ENCODE peak calls at places on chromosomes 6 and 20, in four cellular contexts. F, N, L and Z are unnamed samples.

GRCh38 chr20:24778585-24779031 is 170.5 kb upstream of the CST7 start:
- DNase-seq in N (no peak), F (no peak), L (no peak), Z (no peak)

GRCh38 chr6:38169826-38170526 is 350.4 kb downstream of the ZFAND3 start:
- DNase-seq in N (no peak), F (no peak), L (no peak), Z (no peak)

GRCh38 chr6:443621-444175 is 52.1 kb downstream of the IRF4 start:
- DNase-seq in F (no peak), N (no peak), L (no peak), Z (no peak)

GRCh38 chr20:9458075-9458818 is 56.1 kb upstream of the LAMP5 start:
- DNase-seq in L (no peak), N (peak), F (peak), Z (no peak)

GRCh38 chr6:35725721-35726438 is 11.0 kb upstream of the ARMC12 start:
- DNase-seq in N (peak), L (no peak), F (peak), Z (peak)

GRCh38 chr20:45058168-45058850 is 42.6 kb downstream of the KCNS1 start:
- DNase-seq in N (no peak), F (no peak), L (no peak), Z (no peak)

GRCh38 chr6:128417698-128418097 is 102.7 kb downstream of the PTPRK start:
- DNase-seq in N (peak), L (no peak), F (peak), Z (no peak)

GRCh38 chr20:63977392-63978276 is 1.8 kb downstream of the SAMD10 start:
- DNase-seq in F (peak), L (no peak), N (peak), Z (peak)

GRCh38 chr6:14857501-14857900 is 388.4 kb upstream of the JARID2 start:
- DNase-seq in N (no peak), L (no peak), F (no peak), Z (peak)

GRCh38 chr6:5287205-5287965 is 26.1 kb downstream of the FARS2 start:
- DNase-seq in F (peak), L (peak), N (peak), Z (no peak)

GRCh38 chr20:33377366-33377765 is 24.0 kb downstream of the CDK5RAP1 start:
- DNase-seq in L (no peak), N (no peak), F (no peak), Z (no peak)

DNA sequence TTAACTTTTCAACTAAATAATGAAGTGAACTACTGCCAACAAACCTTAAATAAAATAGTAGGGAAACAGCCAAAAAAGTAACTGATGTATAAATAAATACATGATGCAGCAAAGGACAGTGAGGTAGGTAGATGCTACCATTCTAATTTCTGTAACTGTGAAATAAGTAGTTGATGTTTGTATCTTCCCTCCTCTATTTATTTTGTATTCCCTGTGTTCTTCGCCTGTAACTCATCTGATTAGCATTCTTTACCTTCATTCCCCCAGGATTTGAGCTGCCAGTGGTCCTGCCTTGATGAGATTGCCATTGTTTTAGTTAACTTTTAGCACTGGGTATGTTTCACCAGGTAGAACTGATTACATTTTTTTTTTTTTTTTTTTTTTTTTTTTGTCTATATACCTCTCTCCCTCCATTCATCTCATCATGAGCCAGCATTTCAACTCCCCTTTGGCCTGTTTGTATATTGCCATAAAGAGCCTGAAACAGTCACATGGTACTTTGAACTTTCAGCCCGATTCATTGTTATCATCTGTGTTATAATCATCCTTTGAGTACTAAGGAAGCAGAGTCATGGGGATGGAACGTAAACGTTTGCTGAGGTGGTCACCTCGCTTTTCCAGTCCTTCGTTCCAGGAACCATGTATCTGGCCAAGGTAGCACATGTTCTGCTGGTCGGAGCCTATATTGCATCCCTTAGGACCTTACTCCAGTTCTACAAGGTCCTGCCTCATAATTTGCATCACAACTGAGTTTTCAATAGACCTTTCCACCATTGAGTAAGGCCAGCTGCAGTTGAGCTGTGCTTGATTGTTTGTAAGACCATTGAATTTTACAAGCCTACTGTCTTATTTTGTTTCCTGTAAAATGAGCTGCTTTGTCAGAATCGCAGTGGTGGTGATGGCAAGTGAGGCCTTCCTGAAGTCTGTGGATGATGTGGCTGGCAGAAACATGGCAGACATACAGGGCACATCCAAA is 107.6 kb downstream of the JAG1 start:
- DNase-seq in F (peak), N (peak), L (no peak), Z (no peak)
- TF ChIP-seq CTCF in F (no peak), N (no peak), L (no peak), Z (no peak)

DNA sequence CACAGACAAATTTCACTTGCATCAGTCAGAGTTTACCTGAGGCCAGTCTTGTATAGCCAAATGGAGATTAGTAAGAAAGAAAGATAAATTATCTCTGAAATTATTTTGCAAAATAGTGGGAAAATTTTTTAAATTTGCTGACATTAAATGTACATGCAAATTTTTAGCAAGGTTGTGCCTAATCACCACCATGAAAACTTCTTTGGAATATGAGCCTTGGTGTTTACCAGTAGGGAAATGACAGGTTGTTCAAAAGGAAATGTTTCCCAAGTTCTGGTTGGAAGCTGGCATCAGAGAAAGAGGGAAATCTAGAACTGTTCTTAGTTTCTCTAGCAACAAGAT is 34.4 kb upstream of the LOC128125822 start:
- DNase-seq in N (no peak), F (no peak), L (no peak), Z (no peak)
- TF ChIP-seq CTCF in N (no peak), F (no peak), L (no peak), Z (no peak)

GRCh38 chr6:151546941-151547659 is 53.3 kb downstream of the CCDC170 start:
- DNase-seq in N (no peak), L (no peak), F (no peak), Z (no peak)
- TF ChIP-seq CTCF in N (no peak), L (peak), F (no peak), Z (no peak)

DNA sequence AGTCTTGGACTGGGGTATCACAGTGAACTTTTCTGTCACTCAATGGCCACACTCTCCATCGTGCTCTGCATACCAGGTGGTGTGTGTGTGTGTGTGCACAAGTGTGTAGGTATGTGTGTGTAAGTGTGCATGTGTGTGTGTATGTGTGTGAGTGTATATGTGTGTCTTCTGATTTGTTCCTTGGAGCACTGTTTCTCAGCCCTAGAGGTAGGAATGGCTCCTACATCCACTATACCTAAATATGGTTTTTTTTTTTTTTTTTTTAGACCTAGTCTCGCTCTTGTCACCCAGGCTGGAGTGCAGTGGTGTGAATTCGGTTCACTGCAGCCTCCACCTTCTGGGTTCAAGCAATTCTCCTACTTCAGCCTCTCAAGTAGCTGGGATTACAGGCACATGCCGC is 236.6 kb downstream of the PHF3 start:
- DNase-seq in L (no peak), F (no peak), N (no peak), Z (no peak)
- TF ChIP-seq CTCF in L (no peak), F (no peak), N (peak), Z (no peak)

GRCh38 chr6:101397199-101397598 is 3.7 kb downstream of the GRIK2 start:
- DNase-seq in N (peak), L (no peak), F (peak), Z (no peak)
- TF ChIP-seq CTCF in N (no peak), L (no peak), F (no peak), Z (no peak)